ENCODE peak calls at places on chromosome 1, in ten cellular contexts. I, A, U, K, N, P, O, E, T and X are unnamed samples.
A peak's percentile ranks its signal among the peaks of the same experiment; 100 is the strongest.

GRCh38 chr1:110616587-110616986 is 10.4 kb upstream of the KCNA2 start:
- DNase-seq in I (no peak), A (peak; percentile 52), U (peak; percentile 43), K (peak; percentile 34), N (no peak), P (no peak), O (no peak), E (no peak), T (no peak), X (no peak)

GRCh38 chr1:48668339-48668738 is 108.4 kb downstream of the BEND5 start:
- DNase-seq in I (no peak), A (no peak), U (no peak), K (no peak), N (no peak), P (no peak), O (no peak), E (no peak), T (no peak), X (no peak)

GRCh38 chr1:27959792-27960603 is at the start of gene XKR8:
- DNase-seq in I (peak; percentile 11), A (peak; percentile 74), U (peak; percentile 86), K (peak; percentile 81), N (peak; percentile 79), P (peak; percentile 72), O (no peak), E (peak; percentile 88), T (peak; percentile 51), X (no peak)

GRCh38 chr1:234535208-234535607 is 56.2 kb upstream of the TARBP1 start:
- DNase-seq in I (no peak), A (no peak), U (no peak), K (no peak), N (no peak), P (no peak), O (no peak), E (no peak), T (no peak), X (no peak)

GRCh38 chr1:160109686-160110085 is 5.9 kb upstream of the ATP1A2 start:
- DNase-seq in I (no peak), A (no peak), U (no peak), K (no peak), N (no peak), P (no peak), O (no peak), E (no peak), T (no peak), X (no peak)

GRCh38 chr1:206911064-206911663 is 10.6 kb downstream of the FCMR start:
- DNase-seq in I (no peak), A (peak; percentile 49), U (peak; percentile 68), K (peak; percentile 76), N (no peak), P (no peak), O (no peak), E (no peak), T (no peak), X (no peak)

GRCh38 chr1:32104127-32104526 is 3.7 kb upstream of the KPNA6 start:
- DNase-seq in I (no peak), A (no peak), U (no peak), K (no peak), N (no peak), P (no peak), O (no peak), E (no peak), T (no peak), X (no peak)

GRCh38 chr1:230130172-230130944 is 63.3 kb downstream of the GALNT2 start:
- DNase-seq in I (no peak), A (no peak), U (no peak), K (no peak), N (no peak), P (no peak), O (no peak), E (no peak), T (no peak), X (no peak)

GRCh38 chr1:222824641-222825040 is 9.8 kb downstream of the DISP1 start:
- DNase-seq in I (no peak), A (no peak), U (no peak), K (peak; percentile 31), N (no peak), P (no peak), O (no peak), E (no peak), T (no peak), X (no peak)

GRCh38 chr1:217059401-217059800 is 336.2 kb upstream of the ESRRG start:
- DNase-seq in I (no peak), A (no peak), U (no peak), K (no peak), N (no peak), P (no peak), O (no peak), E (no peak), T (no peak), X (no peak)

GRCh38 chr1:114700026-114700600 is 4.8 kb upstream of the AMPD1 start:
- DNase-seq in I (no peak), A (no peak), U (no peak), K (peak; percentile 29), N (no peak), P (no peak), O (no peak), E (no peak), T (no peak), X (no peak)

GRCh38 chr1:85339089-85339488 is 62.7 kb upstream of the BCL10 start:
- DNase-seq in I (no peak), A (no peak), U (peak; percentile 67), K (peak; percentile 59), N (no peak), P (no peak), O (no peak), E (no peak), T (no peak), X (no peak)

GRCh38 chr1:7508052-7508745 is 262.9 kb upstream of the VAMP3 start:
- DNase-seq in I (no peak), A (no peak), U (no peak), K (no peak), N (no peak), P (no peak), O (no peak), E (no peak), T (no peak), X (no peak)

GRCh38 chr1:192435704-192436103 is 118.9 kb downstream of the RGS21 start:
- DNase-seq in I (no peak), A (no peak), U (no peak), K (no peak), N (no peak), P (no peak), O (no peak), E (no peak), T (no peak), X (no peak)

GRCh38 chr1:212955098-212955497 is 4.8 kb downstream of the VASH2 start:
- DNase-seq in I (no peak), A (no peak), U (no peak), K (no peak), N (no peak), P (no peak), O (no peak), E (no peak), T (no peak), X (no peak)

GRCh38 chr1:95614197-95614596 is 380.2 kb downstream of the RWDD3 start:
- DNase-seq in I (no peak), A (no peak), U (no peak), K (no peak), N (no peak), P (no peak), O (no peak), E (no peak), T (no peak), X (no peak)

GRCh38 chr1:185644531-185644930 is 89.7 kb upstream of the HMCN1 start:
- DNase-seq in I (no peak), A (no peak), U (no peak), K (peak; percentile 32), N (no peak), P (no peak), O (no peak), E (no peak), T (no peak), X (no peak)

GRCh38 chr1:172500207-172500606 is 32.7 kb upstream of the SUCO start:
- DNase-seq in I (no peak), A (no peak), U (no peak), K (no peak), N (no peak), P (no peak), O (no peak), E (no peak), T (no peak), X (no peak)

GRCh38 chr1:11568687-11569086 is 85.5 kb downstream of the FBXO2 start:
- DNase-seq in I (no peak), A (no peak), U (no peak), K (no peak), N (no peak), P (no peak), O (no peak), E (no peak), T (no peak), X (no peak)

GRCh38 chr1:207002731-207003146 is 29.8 kb downstream of the C1orf116 start:
- DNase-seq in I (peak; percentile 7), A (no peak), U (peak; percentile 86), K (peak; percentile 50), N (no peak), P (no peak), O (no peak), E (no peak), T (no peak), X (no peak)

GRCh38 chr1:208178091-208178529 is 66.1 kb downstream of the PLXNA2 start:
- DNase-seq in I (no peak), A (no peak), U (peak; percentile 37), K (no peak), N (no peak), P (no peak), O (no peak), E (no peak), T (no peak), X (no peak)

GRCh38 chr1:24042375-24042774 is 62.2 kb upstream of the SRSF10 start:
- DNase-seq in I (no peak), A (no peak), U (no peak), K (no peak), N (no peak), P (no peak), O (no peak), E (no peak), T (no peak), X (no peak)

GRCh38 chr1:35220976-35221375 is 28.0 kb upstream of the SFPQ start:
- DNase-seq in I (no peak), A (no peak), U (no peak), K (peak; percentile 12), N (peak; percentile 1), P (no peak), O (no peak), E (no peak), T (no peak), X (peak; percentile 31)

GRCh38 chr1:95276429-95276828 is 42.4 kb downstream of the RWDD3 start:
- DNase-seq in I (no peak), A (no peak), U (no peak), K (no peak), N (no peak), P (no peak), O (no peak), E (no peak), T (no peak), X (no peak)

GRCh38 chr1:218409946-218410510 is 64.9 kb downstream of the TGFB2 start:
- DNase-seq in I (peak; percentile 24), A (no peak), U (no peak), K (peak; percentile 46), N (no peak), P (no peak), O (no peak), E (no peak), T (no peak), X (no peak)

GRCh38 chr1:179043266-179043665 is 17.6 kb downstream of the FAM20B start:
- DNase-seq in I (no peak), A (no peak), U (no peak), K (no peak), N (no peak), P (no peak), O (no peak), E (no peak), T (no peak), X (no peak)

GRCh38 chr1:168751195-168751650 is 22.2 kb upstream of the DPT start:
- DNase-seq in I (no peak), A (no peak), U (no peak), K (no peak), N (no peak), P (no peak), O (no peak), E (no peak), T (no peak), X (no peak)

GRCh38 chr1:200029035-200029623 is 1.6 kb downstream of the NR5A2 start:
- DNase-seq in I (no peak), A (no peak), U (peak; percentile 51), K (no peak), N (no peak), P (no peak), O (no peak), E (peak; percentile 15), T (no peak), X (no peak)